ENCODE peak calls at places on chromosomes 16 and 17, in six cellular contexts. One of them, this sample, is unnamed.

GRCh38 chr16:23901178-23902131 is 65.7 kb downstream of the PRKCB start:
- DNase-seq in NCI-H446: no peak
- DNase-seq in BJ: no peak
- DNase-seq in stimulated activated CD4-positive, alpha-beta T cell treated with anti-CD3 and anti-CD28 coated beads, Interleukin-2, amount 100 ng/mL, for 48 hours: no peak
- DNase-seq in lower leg skin: no peak
- DNase-seq in germinal center: no peak
- DNase-seq in this sample: no peak

GRCh38 chr16:86628614-86629013 is 50.3 kb downstream of the FOXL1 start:
- DNase-seq in NCI-H446: no peak
- DNase-seq in BJ: no peak
- DNase-seq in stimulated activated CD4-positive, alpha-beta T cell treated with anti-CD3 and anti-CD28 coated beads, Interleukin-2, amount 100 ng/mL, for 48 hours: no peak
- DNase-seq in lower leg skin: no peak
- DNase-seq in germinal center: no peak
- DNase-seq in this sample: no peak

GRCh38 chr16:27257271-27257670 is 11.3 kb downstream of the NSMCE1 start:
- DNase-seq in NCI-H446: no peak
- DNase-seq in BJ: no peak
- DNase-seq in stimulated activated CD4-positive, alpha-beta T cell treated with anti-CD3 and anti-CD28 coated beads, Interleukin-2, amount 100 ng/mL, for 48 hours: no peak
- DNase-seq in lower leg skin: no peak
- DNase-seq in germinal center: no peak
- DNase-seq in this sample: no peak

GRCh38 chr16:86490859-86491642 is 19.3 kb upstream of the FOXF1 start:
- DNase-seq in NCI-H446: no peak
- DNase-seq in BJ: no peak
- DNase-seq in stimulated activated CD4-positive, alpha-beta T cell treated with anti-CD3 and anti-CD28 coated beads, Interleukin-2, amount 100 ng/mL, for 48 hours: no peak
- DNase-seq in lower leg skin: no peak
- DNase-seq in germinal center: no peak
- DNase-seq in this sample: no peak

GRCh38 chr17:49193513-49194296 is 16.7 kb downstream of the GNGT2 start:
- DNase-seq in NCI-H446: peak; percentile 4
- DNase-seq in BJ: no peak
- DNase-seq in stimulated activated CD4-positive, alpha-beta T cell treated with anti-CD3 and anti-CD28 coated beads, Interleukin-2, amount 100 ng/mL, for 48 hours: no peak
- DNase-seq in lower leg skin: peak; percentile 92
- DNase-seq in germinal center: peak; percentile 60
- DNase-seq in this sample: peak; percentile 59

GRCh38 chr16:29319726-29320125 is 86.8 kb downstream of the NPIPB11 start:
- DNase-seq in NCI-H446: no peak
- DNase-seq in BJ: no peak
- DNase-seq in stimulated activated CD4-positive, alpha-beta T cell treated with anti-CD3 and anti-CD28 coated beads, Interleukin-2, amount 100 ng/mL, for 48 hours: no peak
- DNase-seq in lower leg skin: peak; percentile 62
- DNase-seq in germinal center: no peak
- DNase-seq in this sample: no peak

GRCh38 chr17:76469076-76469990 is 1.9 kb downstream of the AANAT start:
- DNase-seq in NCI-H446: no peak
- DNase-seq in BJ: no peak
- DNase-seq in stimulated activated CD4-positive, alpha-beta T cell treated with anti-CD3 and anti-CD28 coated beads, Interleukin-2, amount 100 ng/mL, for 48 hours: no peak
- DNase-seq in lower leg skin: no peak
- DNase-seq in germinal center: no peak
- DNase-seq in this sample: no peak

GRCh38 chr17:77332034-77332971 is 191.5 kb downstream of the SEC14L1 start:
- DNase-seq in NCI-H446: no peak
- DNase-seq in BJ: no peak
- DNase-seq in stimulated activated CD4-positive, alpha-beta T cell treated with anti-CD3 and anti-CD28 coated beads, Interleukin-2, amount 100 ng/mL, for 48 hours: no peak
- DNase-seq in lower leg skin: peak; percentile 84
- DNase-seq in germinal center: peak; percentile 69
- DNase-seq in this sample: no peak

GRCh38 chr17:77959926-77960521 is 1.5 kb downstream of the TNRC6C start:
- DNase-seq in NCI-H446: no peak
- DNase-seq in BJ: no peak
- DNase-seq in stimulated activated CD4-positive, alpha-beta T cell treated with anti-CD3 and anti-CD28 coated beads, Interleukin-2, amount 100 ng/mL, for 48 hours: peak; percentile 8
- DNase-seq in lower leg skin: no peak
- DNase-seq in germinal center: peak; percentile 15
- DNase-seq in this sample: no peak

GRCh38 chr16:83952940-83953795 is at the start of gene OSGIN1:
- DNase-seq in NCI-H446: no peak
- DNase-seq in BJ: peak; percentile 54
- DNase-seq in stimulated activated CD4-positive, alpha-beta T cell treated with anti-CD3 and anti-CD28 coated beads, Interleukin-2, amount 100 ng/mL, for 48 hours: peak; percentile 71
- DNase-seq in lower leg skin: peak; percentile 99
- DNase-seq in germinal center: peak; percentile 21
- DNase-seq in this sample: peak; percentile 88

GRCh38 chr16:72129976-72130656 is 36.5 kb downstream of the DHX38 start:
- DNase-seq in NCI-H446: no peak
- DNase-seq in BJ: no peak
- DNase-seq in stimulated activated CD4-positive, alpha-beta T cell treated with anti-CD3 and anti-CD28 coated beads, Interleukin-2, amount 100 ng/mL, for 48 hours: no peak
- DNase-seq in lower leg skin: no peak
- DNase-seq in germinal center: no peak
- DNase-seq in this sample: no peak

GRCh38 chr17:11944587-11944986 is 52.7 kb downstream of the ZNF18 start:
- DNase-seq in NCI-H446: no peak
- DNase-seq in BJ: no peak
- DNase-seq in stimulated activated CD4-positive, alpha-beta T cell treated with anti-CD3 and anti-CD28 coated beads, Interleukin-2, amount 100 ng/mL, for 48 hours: no peak
- DNase-seq in lower leg skin: no peak
- DNase-seq in germinal center: no peak
- DNase-seq in this sample: no peak

GRCh38 chr17:8696456-8696855 is 48.2 kb downstream of the CCDC42 start:
- DNase-seq in NCI-H446: no peak
- DNase-seq in BJ: no peak
- DNase-seq in stimulated activated CD4-positive, alpha-beta T cell treated with anti-CD3 and anti-CD28 coated beads, Interleukin-2, amount 100 ng/mL, for 48 hours: no peak
- DNase-seq in lower leg skin: peak; percentile 83
- DNase-seq in germinal center: no peak
- DNase-seq in this sample: no peak

GRCh38 chr16:28549301-28549899 is 4.3 kb upstream of the SGF29 start:
- DNase-seq in NCI-H446: no peak
- DNase-seq in BJ: no peak
- DNase-seq in stimulated activated CD4-positive, alpha-beta T cell treated with anti-CD3 and anti-CD28 coated beads, Interleukin-2, amount 100 ng/mL, for 48 hours: no peak
- DNase-seq in lower leg skin: no peak
- DNase-seq in germinal center: no peak
- DNase-seq in this sample: no peak

This sample was measured in GM10248.